ENCODE peak calls at places on chromosome 1, in eight cellular contexts. One of them, this sample, is unnamed.
A peak's percentile ranks its signal among the peaks of the same experiment; 100 is the strongest.

GRCh38 chr1:24203404-24203803 is 16.3 kb upstream of the IFNLR1 start:
- DNase-seq in adrenal gland: no peak
- DNase-seq in psoas muscle: no peak
- DNase-seq in ovary: no peak
- DNase-seq in MM.1S: peak; percentile 96
- DNase-seq in brain microvascular endothelial cell: no peak
- DNase-seq in uterus: no peak
- DNase-seq in lung: no peak
- DNase-seq in this sample: peak; percentile 81

GRCh38 chr1:95232646-95233320 is 1.2 kb upstream of the RWDD3 start:
- DNase-seq in adrenal gland: no peak
- DNase-seq in psoas muscle: no peak
- DNase-seq in ovary: no peak
- DNase-seq in MM.1S: no peak
- DNase-seq in brain microvascular endothelial cell: no peak
- DNase-seq in uterus: peak; percentile 20
- DNase-seq in lung: no peak
- DNase-seq in this sample: no peak

GRCh38 chr1:183310753-183311465 is 107.3 kb downstream of the NMNAT2 start:
- DNase-seq in adrenal gland: no peak
- DNase-seq in psoas muscle: no peak
- DNase-seq in ovary: no peak
- DNase-seq in MM.1S: no peak
- DNase-seq in brain microvascular endothelial cell: peak; percentile 7
- DNase-seq in uterus: no peak
- DNase-seq in lung: no peak
- DNase-seq in this sample: no peak

GRCh38 chr1:26275580-26276431 is 4.1 kb upstream of the SH3BGRL3 start:
- DNase-seq in adrenal gland: peak; percentile 81
- DNase-seq in psoas muscle: peak; percentile 80
- DNase-seq in ovary: peak; percentile 78
- DNase-seq in MM.1S: peak; percentile 74
- DNase-seq in brain microvascular endothelial cell: peak; percentile 89
- DNase-seq in uterus: peak; percentile 79
- DNase-seq in lung: peak; percentile 87
- DNase-seq in this sample: peak; percentile 78

GRCh38 chr1:23619299-23620188 is 60.2 kb upstream of the ID3 start:
- DNase-seq in adrenal gland: no peak
- DNase-seq in psoas muscle: peak; percentile 38
- DNase-seq in ovary: no peak
- DNase-seq in MM.1S: peak; percentile 91
- DNase-seq in brain microvascular endothelial cell: no peak
- DNase-seq in uterus: no peak
- DNase-seq in lung: no peak
- DNase-seq in this sample: peak; percentile 97

GRCh38 chr1:108151548-108151947 is 48.6 kb downstream of the SLC25A24 start:
- DNase-seq in adrenal gland: no peak
- DNase-seq in psoas muscle: no peak
- DNase-seq in ovary: no peak
- DNase-seq in MM.1S: no peak
- DNase-seq in brain microvascular endothelial cell: no peak
- DNase-seq in uterus: no peak
- DNase-seq in lung: no peak
- DNase-seq in this sample: no peak

GRCh38 chr1:1895050-1895398 is 4.1 kb upstream of the GNB1 start:
- DNase-seq in adrenal gland: no peak
- DNase-seq in psoas muscle: no peak
- DNase-seq in ovary: no peak
- DNase-seq in MM.1S: no peak
- DNase-seq in brain microvascular endothelial cell: no peak
- DNase-seq in uterus: no peak
- DNase-seq in lung: no peak
- DNase-seq in this sample: no peak

GRCh38 chr1:150511551-150511950 is 3.6 kb downstream of the ECM1 start:
- DNase-seq in adrenal gland: no peak
- DNase-seq in psoas muscle: no peak
- DNase-seq in ovary: peak; percentile 40
- DNase-seq in MM.1S: no peak
- DNase-seq in brain microvascular endothelial cell: no peak
- DNase-seq in uterus: no peak
- DNase-seq in lung: no peak
- DNase-seq in this sample: no peak

GRCh38 chr1:232940262-232940661 is 10.1 kb upstream of the NTPCR start:
- DNase-seq in adrenal gland: no peak
- DNase-seq in psoas muscle: no peak
- DNase-seq in ovary: no peak
- DNase-seq in MM.1S: no peak
- DNase-seq in brain microvascular endothelial cell: no peak
- DNase-seq in uterus: no peak
- DNase-seq in lung: no peak
- DNase-seq in this sample: no peak

GRCh38 chr1:245520611-245521010 is 365.8 kb downstream of the KIF26B start:
- DNase-seq in adrenal gland: no peak
- DNase-seq in psoas muscle: no peak
- DNase-seq in ovary: no peak
- DNase-seq in MM.1S: no peak
- DNase-seq in brain microvascular endothelial cell: no peak
- DNase-seq in uterus: no peak
- DNase-seq in lung: no peak
- DNase-seq in this sample: no peak

GRCh38 chr1:49106438-49106837 is 329.7 kb upstream of the BEND5 start:
- DNase-seq in adrenal gland: no peak
- DNase-seq in psoas muscle: no peak
- DNase-seq in ovary: no peak
- DNase-seq in MM.1S: no peak
- DNase-seq in brain microvascular endothelial cell: no peak
- DNase-seq in uterus: no peak
- DNase-seq in lung: no peak
- DNase-seq in this sample: no peak

GRCh38 chr1:33163621-33164071 is 18.2 kb downstream of the TRIM62 start:
- DNase-seq in adrenal gland: no peak
- DNase-seq in psoas muscle: no peak
- DNase-seq in ovary: no peak
- DNase-seq in MM.1S: no peak
- DNase-seq in brain microvascular endothelial cell: peak; percentile 94
- DNase-seq in uterus: no peak
- DNase-seq in lung: no peak
- DNase-seq in this sample: no peak

GRCh38 chr1:227899820-227900449 is 47.8 kb downstream of the WNT9A start:
- DNase-seq in adrenal gland: no peak
- DNase-seq in psoas muscle: peak; percentile 4
- DNase-seq in ovary: peak; percentile 6
- DNase-seq in MM.1S: no peak
- DNase-seq in brain microvascular endothelial cell: no peak
- DNase-seq in uterus: peak; percentile 11
- DNase-seq in lung: no peak
- DNase-seq in this sample: no peak

GRCh38 chr1:8910331-8910730 is 31.8 kb upstream of the ENO1 start:
- DNase-seq in adrenal gland: no peak
- DNase-seq in psoas muscle: no peak
- DNase-seq in ovary: no peak
- DNase-seq in MM.1S: no peak
- DNase-seq in brain microvascular endothelial cell: no peak
- DNase-seq in uterus: no peak
- DNase-seq in lung: no peak
- DNase-seq in this sample: no peak

GRCh38 chr1:243396424-243396823 is 140.6 kb downstream of the SDCCAG8 start:
- DNase-seq in adrenal gland: no peak
- DNase-seq in psoas muscle: no peak
- DNase-seq in ovary: no peak
- DNase-seq in MM.1S: no peak
- DNase-seq in brain microvascular endothelial cell: no peak
- DNase-seq in uterus: no peak
- DNase-seq in lung: no peak
- DNase-seq in this sample: no peak

GRCh38 chr1:91553196-91553595 is 52.5 kb downstream of the CDC7 start:
- DNase-seq in adrenal gland: peak; percentile 75
- DNase-seq in psoas muscle: peak; percentile 50
- DNase-seq in ovary: peak; percentile 33
- DNase-seq in MM.1S: no peak
- DNase-seq in brain microvascular endothelial cell: peak; percentile 30
- DNase-seq in uterus: no peak
- DNase-seq in lung: no peak
- DNase-seq in this sample: no peak

GRCh38 chr1:158117854-158118691 is 62.6 kb upstream of the CD1D start:
- DNase-seq in adrenal gland: peak; percentile 31
- DNase-seq in psoas muscle: no peak
- DNase-seq in ovary: peak; percentile 51
- DNase-seq in MM.1S: peak; percentile 27
- DNase-seq in brain microvascular endothelial cell: peak; percentile 38
- DNase-seq in uterus: peak; percentile 42
- DNase-seq in lung: no peak
- DNase-seq in this sample: peak; percentile 77

GRCh38 chr1:246218686-246219085 is 288.4 kb downstream of the SMYD3 start:
- DNase-seq in adrenal gland: no peak
- DNase-seq in psoas muscle: no peak
- DNase-seq in ovary: no peak
- DNase-seq in MM.1S: no peak
- DNase-seq in brain microvascular endothelial cell: no peak
- DNase-seq in uterus: no peak
- DNase-seq in lung: no peak
- DNase-seq in this sample: no peak

DNA sequence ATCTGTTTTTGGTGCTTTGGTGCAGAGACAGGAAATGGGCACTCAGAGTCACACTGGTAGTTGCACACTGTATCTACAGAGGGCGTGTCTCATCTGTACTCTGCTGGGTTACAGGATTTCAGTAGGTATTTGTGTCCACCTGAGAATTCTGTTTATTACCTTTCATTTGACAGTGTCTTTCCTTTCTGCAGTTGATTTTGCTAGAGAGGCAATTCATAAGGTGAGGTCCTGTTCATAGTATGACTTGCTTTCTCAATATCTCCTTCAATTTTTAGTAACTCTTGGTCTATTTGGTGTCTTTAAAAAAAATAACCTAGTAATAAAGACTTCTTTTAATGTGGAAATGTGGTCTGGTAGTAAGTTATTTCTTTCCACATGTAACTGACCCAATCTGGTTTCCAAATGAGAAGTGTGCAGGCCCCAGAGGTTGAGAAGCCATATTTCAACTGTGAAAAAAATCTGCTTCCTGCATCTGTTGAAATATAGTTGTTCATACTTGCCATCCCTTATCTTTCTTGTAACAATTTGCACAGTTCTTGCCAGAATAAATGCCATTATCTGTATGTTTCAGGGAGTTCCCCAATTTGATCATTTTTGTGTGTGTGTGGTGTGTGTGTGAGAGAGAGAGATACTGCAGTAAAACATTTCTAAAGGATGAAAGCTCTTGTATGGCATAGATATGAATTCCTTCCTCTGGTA is 78.5 kb upstream of the DNAJC6 start:
- DNase-seq in adrenal gland: no peak
- DNase-seq in psoas muscle: no peak
- DNase-seq in ovary: no peak
- DNase-seq in MM.1S: peak; percentile 53
- DNase-seq in brain microvascular endothelial cell: no peak
- DNase-seq in uterus: no peak
- DNase-seq in lung: no peak
- DNase-seq in this sample: no peak
- TF ChIP-seq CTCF in adrenal gland: no peak
- TF ChIP-seq CTCF in psoas muscle: no peak
- TF ChIP-seq CTCF in ovary: no peak
- TF ChIP-seq CTCF in MM.1S: peak; percentile 30
- TF ChIP-seq CTCF in brain microvascular endothelial cell: no peak
- TF ChIP-seq CTCF in uterus: no peak
- TF ChIP-seq CTCF in lung: no peak
- TF ChIP-seq CTCF in this sample: peak; percentile 51

GRCh38 chr1:202965441-202965821 is 1.6 kb downstream of the CYB5R1 start:
- DNase-seq in adrenal gland: no peak
- DNase-seq in psoas muscle: no peak
- DNase-seq in ovary: no peak
- DNase-seq in MM.1S: no peak
- DNase-seq in brain microvascular endothelial cell: no peak
- DNase-seq in uterus: no peak
- DNase-seq in lung: no peak
- DNase-seq in this sample: no peak
- H3K27ac ChIP-seq in adrenal gland: peak overlapping the region; percentile 72
- H3K27ac ChIP-seq in psoas muscle: peak overlapping the region; percentile 99
- H3K27ac ChIP-seq in ovary: no peak overlapping the region
- H3K27ac ChIP-seq in MM.1S: no peak overlapping the region
- H3K27ac ChIP-seq in brain microvascular endothelial cell: no peak overlapping the region
- H3K27ac ChIP-seq in uterus: no peak overlapping the region
- H3K27ac ChIP-seq in lung: no peak overlapping the region
- H3K27ac ChIP-seq in this sample: no peak overlapping the region

GRCh38 chr1:173864179-173864867 is 3.5 kb downstream of the GAS5 start:
- DNase-seq in adrenal gland: no peak
- DNase-seq in psoas muscle: no peak
- DNase-seq in ovary: no peak
- DNase-seq in MM.1S: no peak
- DNase-seq in brain microvascular endothelial cell: no peak
- DNase-seq in uterus: no peak
- DNase-seq in lung: no peak
- DNase-seq in this sample: no peak
- H3K4me3 ChIP-seq in adrenal gland: no peak overlapping the region
- H3K4me3 ChIP-seq in psoas muscle: peak overlapping the region; percentile 0
- H3K4me3 ChIP-seq in ovary: no peak overlapping the region
- H3K4me3 ChIP-seq in MM.1S: no peak overlapping the region
- H3K4me3 ChIP-seq in brain microvascular endothelial cell: peak overlapping the region; percentile 95
- H3K4me3 ChIP-seq in uterus: no peak overlapping the region
- H3K4me3 ChIP-seq in lung: no peak overlapping the region
- H3K4me3 ChIP-seq in this sample: peak overlapping the region; percentile 98

DNA sequence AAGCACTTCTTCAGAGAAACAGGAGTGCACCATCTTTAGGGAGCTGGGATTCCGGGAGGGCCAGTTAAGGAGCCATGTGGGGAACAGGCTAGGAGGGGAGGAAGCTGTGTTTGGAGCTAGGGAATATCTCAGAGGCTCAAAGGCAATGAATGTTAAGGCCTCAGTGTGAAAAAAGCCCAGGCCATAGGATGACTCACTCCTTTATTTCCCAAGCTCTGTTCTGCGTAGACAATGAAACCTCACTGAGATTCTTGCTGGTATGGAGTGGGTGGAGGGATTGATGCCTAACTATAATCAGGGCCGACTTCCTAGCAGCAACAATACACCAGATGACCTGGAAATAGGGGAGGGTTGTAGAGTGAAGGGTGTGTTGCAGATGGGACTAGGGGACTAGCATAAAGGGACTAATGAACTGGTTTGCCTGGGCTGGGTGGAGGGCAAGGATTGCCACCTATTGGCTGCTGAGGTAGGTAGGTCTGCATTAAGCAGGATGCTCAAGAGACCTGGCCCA is 2.1 kb downstream of the GNAT2 start:
- DNase-seq in adrenal gland: no peak
- DNase-seq in psoas muscle: no peak
- DNase-seq in ovary: no peak
- DNase-seq in MM.1S: no peak
- DNase-seq in brain microvascular endothelial cell: peak; percentile 92
- DNase-seq in uterus: no peak
- DNase-seq in lung: no peak
- DNase-seq in this sample: peak; percentile 25
- TF ChIP-seq CTCF in adrenal gland: no peak
- TF ChIP-seq CTCF in psoas muscle: no peak
- TF ChIP-seq CTCF in ovary: no peak
- TF ChIP-seq CTCF in MM.1S: no peak
- TF ChIP-seq CTCF in brain microvascular endothelial cell: no peak
- TF ChIP-seq CTCF in uterus: no peak
- TF ChIP-seq CTCF in lung: no peak
- TF ChIP-seq CTCF in this sample: peak; percentile 45

GRCh38 chr1:168467452-168467851 is 76.3 kb downstream of the XCL2 start:
- DNase-seq in adrenal gland: no peak
- DNase-seq in psoas muscle: no peak
- DNase-seq in ovary: no peak
- DNase-seq in MM.1S: peak; percentile 72
- DNase-seq in brain microvascular endothelial cell: no peak
- DNase-seq in uterus: no peak
- DNase-seq in lung: no peak
- DNase-seq in this sample: no peak
- H3K27ac ChIP-seq in adrenal gland: no peak overlapping the region
- H3K27ac ChIP-seq in psoas muscle: peak overlapping the region; percentile 75
- H3K27ac ChIP-seq in ovary: no peak overlapping the region
- H3K27ac ChIP-seq in MM.1S: no peak overlapping the region
- H3K27ac ChIP-seq in brain microvascular endothelial cell: no peak overlapping the region
- H3K27ac ChIP-seq in uterus: no peak overlapping the region
- H3K27ac ChIP-seq in lung: no peak overlapping the region
- H3K27ac ChIP-seq in this sample: no peak overlapping the region

This sample was measured in OCI-LY7.